ENCODE peak calls at places on chromosomes 12 and 14, in ten cellular contexts. G, A, Y, F, E, B, P, L, J and W are unnamed samples.

GRCh38 chr14:92902726-92903125 is 20.2 kb upstream of the CHGA start:
- DNase-seq in G (no peak), A (no peak), Y (no peak), F (no peak), E (no peak), B (no peak), P (no peak), L (no peak), J (no peak), W (no peak)

GRCh38 chr14:95045255-95045701 is 112.1 kb downstream of the DICER1 start:
- DNase-seq in G (no peak), A (no peak), Y (no peak), F (no peak), E (no peak), B (no peak), P (no peak), L (no peak), J (no peak), W (no peak)

GRCh38 chr12:124720687-124721500 is 142.8 kb downstream of the SCARB1 start:
- DNase-seq in G (peak), A (no peak), Y (no peak), F (no peak), E (peak), B (no peak), P (peak), L (peak), J (no peak), W (no peak)

GRCh38 chr12:24231298-24231697 is 281.8 kb upstream of the SOX5 start:
- DNase-seq in G (no peak), A (no peak), Y (no peak), F (no peak), E (no peak), B (no peak), P (no peak), L (no peak), J (no peak), W (no peak)

GRCh38 chr14:22614240-22614799 is 16.2 kb downstream of the ABHD4 start:
- DNase-seq in G (peak), A (peak), Y (peak), F (no peak), E (peak), B (no peak), P (peak), L (peak), J (peak), W (peak)

GRCh38 chr14:96136361-96136760 is 68.3 kb upstream of the BDKRB2 start:
- DNase-seq in G (peak), A (peak), Y (no peak), F (no peak), E (peak), B (no peak), P (peak), L (peak), J (no peak), W (no peak)

GRCh38 chr14:54567634-54568561 is 970 bp downstream of the SAMD4A start:
- DNase-seq in G (peak), A (no peak), Y (peak), F (peak), E (peak), B (no peak), P (no peak), L (peak), J (peak), W (peak)

GRCh38 chr14:33230016-33230415 is 291.3 kb downstream of the NPAS3 start:
- DNase-seq in G (no peak), A (no peak), Y (peak), F (no peak), E (peak), B (no peak), P (no peak), L (no peak), J (no peak), W (no peak)

GRCh38 chr14:34596891-34597290 is 33.1 kb downstream of the SNX6 start:
- DNase-seq in G (no peak), A (no peak), Y (no peak), F (no peak), E (no peak), B (no peak), P (no peak), L (no peak), J (no peak), W (no peak)

GRCh38 chr14:53509227-53509822 is 356.2 kb upstream of the DDHD1 start:
- DNase-seq in G (peak), A (no peak), Y (peak), F (peak), E (peak), B (no peak), P (peak), L (peak), J (no peak), W (no peak)

GRCh38 chr14:49479432-49479831 is 106.7 kb downstream of the RPS29 start:
- DNase-seq in G (peak), A (no peak), Y (no peak), F (no peak), E (peak), B (no peak), P (no peak), L (peak), J (no peak), W (no peak)

GRCh38 chr14:54325766-54326165 is 71.0 kb upstream of the CDKN3 start:
- DNase-seq in G (no peak), A (no peak), Y (no peak), F (no peak), E (no peak), B (no peak), P (no peak), L (peak), J (no peak), W (no peak)

GRCh38 chr14:74127634-74128033 is 42.9 kb downstream of the LIN52 start:
- DNase-seq in G (no peak), A (no peak), Y (no peak), F (no peak), E (no peak), B (no peak), P (no peak), L (no peak), J (no peak), W (no peak)

GRCh38 chr14:93114068-93114710 is 1.5 kb downstream of the ITPK1 start:
- DNase-seq in G (peak), A (no peak), Y (peak), F (no peak), E (no peak), B (no peak), P (no peak), L (peak), J (peak), W (no peak)

GRCh38 chr12:27309293-27309994 is 23.2 kb upstream of the BMAL2 start:
- DNase-seq in G (no peak), A (no peak), Y (no peak), F (no peak), E (no peak), B (no peak), P (no peak), L (no peak), J (no peak), W (peak)

GRCh38 chr12:75374971-75375370 is 15.9 kb upstream of the GLIPR1L2 start:
- DNase-seq in G (no peak), A (no peak), Y (no peak), F (no peak), E (peak), B (no peak), P (no peak), L (no peak), J (no peak), W (no peak)

GRCh38 chr14:65496178-65496993 is 83.9 kb downstream of the FUT8 start:
- DNase-seq in G (no peak), A (no peak), Y (no peak), F (no peak), E (peak), B (no peak), P (peak), L (peak), J (no peak), W (no peak)

GRCh38 chr14:76024211-76024907 is 38.8 kb downstream of the IFT43 start:
- DNase-seq in G (no peak), A (no peak), Y (no peak), F (no peak), E (no peak), B (no peak), P (no peak), L (no peak), J (no peak), W (peak)

GRCh38 chr14:78399316-78399889 is 229.2 kb downstream of the NRXN3 start:
- DNase-seq in G (peak), A (no peak), Y (peak), F (peak), E (peak), B (no peak), P (no peak), L (peak), J (peak), W (no peak)

GRCh38 chr12:15322164-15323054 is at the start of gene PTPRO:
- DNase-seq in G (no peak), A (no peak), Y (peak), F (no peak), E (peak), B (peak), P (no peak), L (peak), J (no peak), W (no peak)

GRCh38 chr14:90692061-90692460 is 124.2 kb downstream of the TTC7B start:
- DNase-seq in G (no peak), A (no peak), Y (no peak), F (no peak), E (no peak), B (no peak), P (peak), L (peak), J (no peak), W (no peak)

GRCh38 chr14:69138189-69138535 is 14.8 kb downstream of the DCAF5 start:
- DNase-seq in G (no peak), A (no peak), Y (peak), F (no peak), E (peak), B (no peak), P (peak), L (peak), J (no peak), W (no peak)

GRCh38 chr14:87628129-87628528 is 364.9 kb downstream of the GALC start:
- DNase-seq in G (no peak), A (no peak), Y (peak), F (no peak), E (peak), B (no peak), P (peak), L (peak), J (no peak), W (no peak)

GRCh38 chr12:51721281-51721940 is 127.1 kb downstream of the FIGNL2 start:
- DNase-seq in G (no peak), A (no peak), Y (peak), F (no peak), E (peak), B (peak), P (peak), L (no peak), J (no peak), W (no peak)

GRCh38 chr12:13211859-13212664 is 15.5 kb downstream of the EMP1 start:
- DNase-seq in G (peak), A (no peak), Y (peak), F (peak), E (peak), B (no peak), P (peak), L (peak), J (peak), W (peak)

GRCh38 chr12:92445253-92446081 is 257.3 kb upstream of the PLEKHG7 start:
- DNase-seq in G (no peak), A (no peak), Y (no peak), F (peak), E (no peak), B (no peak), P (no peak), L (no peak), J (peak), W (peak)

GRCh38 chr14:35492569-35493014 is 41.4 kb upstream of the INSM2 start:
- DNase-seq in G (no peak), A (no peak), Y (no peak), F (no peak), E (no peak), B (no peak), P (no peak), L (no peak), J (no peak), W (no peak)

GRCh38 chr14:68669644-68670343 is 123.1 kb downstream of the ZFP36L1 start:
- DNase-seq in G (no peak), A (no peak), Y (no peak), F (no peak), E (peak), B (no peak), P (no peak), L (peak), J (no peak), W (no peak)

GRCh38 chr12:113247123-113248045 is 26.1 kb downstream of the TPCN1 start:
- DNase-seq in G (peak), A (peak), Y (peak), F (no peak), E (peak), B (no peak), P (peak), L (peak), J (no peak), W (no peak)

GRCh38 chr12:91513354-91513753 is 330.7 kb upstream of the DCN start:
- DNase-seq in G (no peak), A (no peak), Y (no peak), F (no peak), E (no peak), B (no peak), P (no peak), L (peak), J (no peak), W (no peak)

GRCh38 chr12:24945822-24946221 is 3.1 kb downstream of the BCAT1 start:
- DNase-seq in G (no peak), A (no peak), Y (no peak), F (no peak), E (no peak), B (no peak), P (no peak), L (no peak), J (no peak), W (no peak)

GRCh38 chr12:46608431-46609280 is 217.1 kb downstream of the SLC38A4 start:
- DNase-seq in G (peak), A (no peak), Y (no peak), F (no peak), E (peak), B (no peak), P (peak), L (peak), J (no peak), W (no peak)

GRCh38 chr12:80045594-80045993 is 53.7 kb upstream of the OTOGL start:
- DNase-seq in G (peak), A (no peak), Y (no peak), F (no peak), E (peak), B (no peak), P (peak), L (peak), J (no peak), W (no peak)

GRCh38 chr14:61408498-61408897 is 87.1 kb downstream of the PRKCH start:
- DNase-seq in G (no peak), A (no peak), Y (no peak), F (no peak), E (no peak), B (no peak), P (no peak), L (no peak), J (no peak), W (no peak)

GRCh38 chr14:76597387-76597786 is 163.9 kb upstream of the VASH1 start:
- DNase-seq in G (no peak), A (no peak), Y (no peak), F (no peak), E (no peak), B (no peak), P (no peak), L (no peak), J (no peak), W (no peak)

GRCh38 chr12:58349161-58349560 is 407.8 kb downstream of the ATP23 start:
- DNase-seq in G (no peak), A (no peak), Y (no peak), F (no peak), E (peak), B (no peak), P (peak), L (no peak), J (no peak), W (no peak)
- H3K27ac ChIP-seq in G (no peak), A (no peak), Y (no peak), F (no peak), E (no peak), B (no peak), P (no peak), L (no peak), J (no peak), W (no peak)

DNA sequence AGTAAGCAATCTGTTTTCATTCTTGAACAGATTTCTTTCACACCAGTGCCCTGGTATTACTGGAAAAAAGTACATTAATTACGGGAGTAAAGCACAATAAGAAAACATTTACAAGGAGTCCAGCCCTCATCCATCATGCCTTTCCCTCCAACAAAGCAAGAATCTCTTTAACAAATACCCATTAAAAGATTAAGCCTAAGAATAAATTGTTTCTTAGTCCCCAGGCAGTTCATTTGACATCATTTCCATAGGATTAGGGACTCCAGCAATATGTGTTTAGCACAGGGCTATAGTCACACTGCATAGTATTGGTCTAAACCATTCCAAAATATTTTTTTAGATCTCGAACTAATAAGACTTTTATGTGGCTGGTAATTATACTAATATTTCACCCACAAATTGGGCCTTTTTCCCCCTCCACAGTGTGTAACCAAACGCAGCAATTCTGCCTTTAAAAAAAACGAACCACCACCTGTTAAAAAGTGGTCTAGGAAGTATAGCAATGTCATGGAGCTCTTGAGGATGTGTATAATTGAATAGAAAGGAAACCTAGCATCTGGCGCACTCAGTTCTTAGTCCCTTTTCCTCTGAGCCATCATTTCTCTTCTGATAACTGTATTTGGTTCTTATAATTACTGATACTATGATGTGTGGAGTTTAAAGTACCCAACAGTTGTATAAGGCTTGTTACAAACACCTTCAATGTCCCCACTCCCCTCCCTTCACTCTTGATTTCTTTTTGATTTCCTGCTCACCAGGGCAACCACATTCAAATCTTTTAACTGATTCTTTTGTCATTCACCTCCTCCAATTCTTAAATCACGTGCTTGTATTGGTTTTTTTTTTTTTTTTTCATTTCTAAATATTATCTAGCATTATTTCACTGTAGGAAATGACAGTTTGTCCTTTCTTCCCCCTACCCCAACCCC is 138.7 kb downstream of the ETV6 start:
- DNase-seq in G (no peak), A (no peak), Y (no peak), F (peak), E (no peak), B (no peak), P (no peak), L (no peak), J (peak), W (no peak)
- H3K4me2 ChIP-seq in G (no peak), A (no peak), Y (no peak), F (peak), E (no peak), B (no peak), P (no peak), L (no peak), J (peak), W (no peak)

GRCh38 chr14:105173145-105173544 is 4.6 kb upstream of the JAG2 start:
- DNase-seq in G (no peak), A (no peak), Y (no peak), F (no peak), E (no peak), B (no peak), P (no peak), L (no peak), J (no peak), W (no peak)
- H3K27ac ChIP-seq in G (no peak), A (no peak), Y (no peak), F (no peak), E (no peak), B (no peak), P (no peak), L (no peak), J (no peak), W (no peak)

GRCh38 chr14:101838476-101838875 is 77.0 kb downstream of the PPP2R5C start:
- DNase-seq in G (no peak), A (no peak), Y (no peak), F (peak), E (no peak), B (no peak), P (no peak), L (no peak), J (no peak), W (no peak)
- H3K4me2 ChIP-seq in G (no peak), A (no peak), Y (no peak), F (no peak), E (no peak), B (no peak), P (no peak), L (no peak), J (peak), W (no peak)

DNA sequence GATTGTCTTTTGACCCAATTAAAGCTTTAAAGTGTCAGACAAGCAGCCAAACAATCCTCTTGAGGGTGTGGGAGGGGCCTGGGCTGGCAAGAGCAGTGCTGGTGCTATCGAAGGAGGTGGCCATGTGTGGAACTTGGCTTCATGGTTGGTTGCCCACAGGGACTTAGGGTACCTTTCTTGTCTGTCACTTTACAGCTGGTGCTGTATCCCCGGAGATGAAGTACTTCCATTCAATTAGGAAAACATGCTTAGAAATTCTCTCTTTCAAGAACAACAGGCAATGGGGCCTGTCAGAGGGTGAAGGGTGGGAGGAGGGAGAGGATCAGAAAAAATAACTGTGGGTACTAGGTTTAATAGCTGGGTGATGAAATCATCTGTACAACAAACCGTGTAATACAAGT is 86.5 kb downstream of the DAAM1 start:
- DNase-seq in G (peak), A (no peak), Y (no peak), F (no peak), E (peak), B (no peak), P (no peak), L (no peak), J (peak), W (no peak)
- H3K27ac ChIP-seq in G (peak), A (peak), Y (no peak), F (no peak), E (no peak), B (no peak), P (no peak), L (peak), J (peak), W (no peak)

DNA sequence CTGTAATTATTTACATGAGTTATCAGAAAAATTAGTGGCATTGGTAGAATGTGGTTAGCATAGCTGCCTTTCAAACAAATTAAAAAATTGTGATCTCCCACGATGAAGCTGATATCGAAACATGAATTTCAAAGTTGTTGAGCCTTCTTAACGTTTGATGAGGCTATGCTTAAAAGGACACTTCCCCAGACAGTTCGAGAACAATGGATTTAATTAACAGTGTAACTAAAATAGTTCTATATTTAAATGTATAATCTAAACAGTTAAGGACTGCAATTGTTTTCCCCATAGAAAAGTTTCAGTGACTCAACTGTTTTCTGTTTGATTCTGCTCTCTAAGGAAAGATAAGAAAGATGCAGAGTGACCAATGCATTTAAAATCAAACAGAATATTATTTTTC is 1.6 kb downstream of the CLEC2B start:
- DNase-seq in G (no peak), A (no peak), Y (no peak), F (no peak), E (no peak), B (no peak), P (no peak), L (peak), J (no peak), W (no peak)
- H3K4me2 ChIP-seq in G (no peak), A (no peak), Y (no peak), F (peak), E (peak), B (no peak), P (no peak), L (peak), J (peak), W (no peak)

DNA sequence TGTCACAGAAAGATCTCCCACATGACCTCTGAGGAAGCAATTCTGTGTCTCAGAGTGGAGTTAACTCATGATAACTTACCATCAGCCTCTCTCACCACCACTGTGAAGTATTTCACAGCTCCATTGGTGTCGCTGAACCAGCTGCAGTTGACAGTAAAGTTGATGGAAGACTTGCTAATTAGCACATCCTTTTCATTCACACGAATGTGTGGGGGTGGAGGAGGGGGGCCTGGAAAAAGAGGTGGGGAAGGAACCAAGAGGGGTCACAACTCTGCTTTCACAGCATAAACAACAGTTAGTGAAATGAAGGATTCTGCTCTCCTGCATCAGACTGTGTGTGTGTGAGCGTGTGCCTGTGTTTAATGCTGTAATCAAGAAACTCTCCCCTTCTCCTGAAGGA is 82.1 kb downstream of the PTPRB start:
- DNase-seq in G (no peak), A (no peak), Y (peak), F (no peak), E (no peak), B (no peak), P (no peak), L (no peak), J (no peak), W (no peak)
- H3K27ac ChIP-seq in G (no peak), A (no peak), Y (no peak), F (no peak), E (no peak), B (no peak), P (no peak), L (no peak), J (no peak), W (no peak)